ENCODE peak calls at places on chromosomes 1 and 21, in ten cellular contexts. T is AG09309; K is WTC11; E is activated CD4-positive, alpha-beta memory T cell treated with anti-CD3 and anti-CD28 coated beads for 36 hours; U is midbrain; C is mucosa of gallbladder; R is cardiac fibroblast; V is stimulated activated CD8-positive, alpha-beta memory T cell treated with anti-CD3 and anti-CD28 coated beads, Interleukin-15, amount 100 ng/mL, for 1 hour; G is NCI-H1436; A is NCI-H1417. Z is an unnamed sample.

GRCh38 chr21:29287383-29287782 is 11.3 kb upstream of the BACH1 start:
- DNase-seq in V (no peak), C (no peak), E (no peak), U (peak; percentile 31), A (no peak), T (no peak), R (peak; percentile 63), G (no peak), K (no peak), Z (peak; percentile 9)

GRCh38 chr1:182783068-182783467 is 6.5 kb upstream of the NPL start:
- DNase-seq in V (no peak), G (no peak), R (no peak), E (no peak), C (no peak), A (no peak), T (no peak), U (no peak), K (peak; percentile 52), Z (no peak)

GRCh38 chr1:59232209-59232608 is 64.7 kb upstream of the FGGY start:
- DNase-seq in U (no peak), A (no peak), K (no peak), E (no peak), G (peak; percentile 9), C (peak; percentile 32), V (no peak), T (no peak), R (no peak), Z (no peak)

GRCh38 chr1:42730988-42731387 is 9.0 kb downstream of the CLDN19 start:
- DNase-seq in R (peak; percentile 26), K (no peak), A (no peak), T (no peak), V (peak; percentile 4), E (peak; percentile 81), C (peak; percentile 34), G (no peak), U (no peak), Z (no peak)

GRCh38 chr1:66250483-66250882 is 283.5 kb upstream of the SGIP1 start:
- DNase-seq in V (no peak), A (no peak), C (no peak), K (no peak), R (peak; percentile 94), U (no peak), T (no peak), G (no peak), E (no peak), Z (no peak)

GRCh38 chr1:210332719-210333398 is 4.2 kb downstream of the HHAT start:
- DNase-seq in A (peak; percentile 44), G (peak; percentile 24), U (no peak), E (peak; percentile 91), R (peak; percentile 9), V (peak; percentile 6), K (no peak), T (no peak), C (no peak), Z (no peak)

GRCh38 chr1:116983112-116983511 is 18.4 kb upstream of the CD101 start:
- DNase-seq in T (no peak), E (no peak), V (no peak), U (no peak), G (no peak), R (no peak), K (no peak), A (no peak), C (no peak), Z (no peak)

GRCh38 chr1:18606443-18607288 is 24.0 kb upstream of the PAX7 start:
- DNase-seq in U (no peak), R (no peak), V (no peak), C (no peak), E (no peak), A (no peak), G (no peak), K (no peak), T (no peak), Z (no peak)

GRCh38 chr1:201149400-201149799 is 4.9 kb downstream of the TMEM9 start:
- DNase-seq in U (peak; percentile 4), T (no peak), K (no peak), C (no peak), G (peak; percentile 44), A (no peak), R (peak; percentile 53), V (no peak), E (no peak), Z (peak; percentile 18)

GRCh38 chr1:237851209-237851845 is 39.4 kb downstream of the ZP4 start:
- DNase-seq in C (peak; percentile 17), V (no peak), G (peak; percentile 67), U (peak; percentile 49), T (peak; percentile 10), E (peak; percentile 35), A (no peak), R (peak; percentile 30), K (peak; percentile 81), Z (peak; percentile 48)

GRCh38 chr1:236051107-236051885 is 13.6 kb downstream of the NID1 start:
- DNase-seq in V (no peak), R (peak; percentile 40), E (no peak), U (peak; percentile 22), A (no peak), C (no peak), G (no peak), K (peak; percentile 19), T (no peak), Z (no peak)

Z was measured in HL-60.